ENCODE peak calls at places on chromosomes 1 and 21, in four cellular contexts. L, D, M and E are unnamed samples.

GRCh38 chr1:22117851-22118250 is 25.0 kb downstream of the WNT4 start:
- DNase-seq in L (no peak), D (peak; percentile 13), M (no peak), E (no peak)

GRCh38 chr1:88655685-88656299 is 28.3 kb upstream of the PKN2 start:
- DNase-seq in L (peak; percentile 53), D (no peak), M (peak; percentile 46), E (peak; percentile 37)

GRCh38 chr1:42013881-42014470 is 95.3 kb upstream of the HIVEP3 start:
- DNase-seq in L (no peak), D (no peak), M (peak; percentile 12), E (no peak)

GRCh38 chr1:119680723-119681122 is 31.0 kb upstream of the PHGDH start:
- DNase-seq in L (no peak), D (no peak), M (no peak), E (no peak)

GRCh38 chr1:12799730-12800129 is 8.5 kb downstream of the PRAMEF1 start:
- DNase-seq in L (no peak), D (no peak), M (no peak), E (no peak)

GRCh38 chr1:53420331-53420730 is 38.9 kb upstream of the DMRTB1 start:
- DNase-seq in L (no peak), D (no peak), M (no peak), E (no peak)

GRCh38 chr21:18801468-18801867 is 397.9 kb upstream of the TMPRSS15 start:
- DNase-seq in L (peak; percentile 48), D (no peak), M (no peak), E (peak; percentile 54)

GRCh38 chr1:199075792-199076191 is 437.0 kb downstream of the PTPRC start:
- DNase-seq in L (no peak), D (no peak), M (no peak), E (no peak)

GRCh38 chr1:27342391-27342777 is 562 bp downstream of the SYTL1 start:
- DNase-seq in L (no peak), D (no peak), M (no peak), E (no peak)

GRCh38 chr1:153805042-153805745 is 30.0 kb downstream of the SLC27A3 start:
- DNase-seq in L (no peak), D (no peak), M (peak; percentile 96), E (peak; percentile 96)

GRCh38 chr1:151639466-151639865 is 27.6 kb downstream of the SNX27 start:
- DNase-seq in L (no peak), D (no peak), M (peak; percentile 72), E (no peak)

GRCh38 chr1:2501041-2501819 is 25.1 kb downstream of the PLCH2 start:
- DNase-seq in L (no peak), D (no peak), M (no peak), E (no peak)

GRCh38 chr1:91026777-91027176 is 4.9 kb upstream of the ZNF644 start:
- DNase-seq in L (no peak), D (no peak), M (peak; percentile 53), E (peak; percentile 32)

GRCh38 chr1:23282967-23283366 is 61.1 kb downstream of the HNRNPR start:
- DNase-seq in L (no peak), D (no peak), M (peak; percentile 90), E (no peak)
- H3K4me2 ChIP-seq in L (no peak overlapping the region), D (no peak overlapping the region), M (peak overlapping the region; percentile 58), E (no peak overlapping the region)

GRCh38 chr1:38092256-38092655 is 45.7 kb upstream of the POU3F1 start:
- DNase-seq in L (no peak), D (no peak), M (no peak), E (no peak)
- H3K79me2 ChIP-seq in L (no peaks in the 10 kb centered on the region), D (no peaks in the 10 kb centered on the region), M (no peaks in the 10 kb centered on the region), E (no peaks in the 10 kb centered on the region)

DNA sequence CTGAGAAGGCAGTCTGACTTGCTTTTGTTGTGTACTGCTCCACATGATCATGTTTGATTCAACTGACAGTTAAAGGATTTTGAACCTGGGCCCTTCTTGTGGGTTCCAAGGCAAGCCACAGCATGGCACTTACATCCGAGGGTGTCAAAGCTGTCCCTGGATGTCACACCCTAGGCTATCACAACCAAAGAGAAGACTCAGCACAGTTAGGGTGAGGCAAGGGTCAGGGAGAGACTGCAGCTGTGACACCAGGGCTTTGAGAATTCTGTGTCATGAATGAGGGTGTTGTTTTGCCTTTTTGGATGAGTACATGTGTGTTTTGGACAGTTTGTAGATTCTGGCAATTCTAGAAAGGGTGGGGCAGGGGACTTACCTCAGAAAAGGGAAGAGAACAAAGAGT is 37.8 kb upstream of the ZNF326 start:
- DNase-seq in L (no peak), D (no peak), M (no peak), E (peak; percentile 44)
- H3K4me2 ChIP-seq in L (no peak overlapping the region), D (no peak overlapping the region), M (no peak overlapping the region), E (peak overlapping the region; percentile 60)

DNA sequence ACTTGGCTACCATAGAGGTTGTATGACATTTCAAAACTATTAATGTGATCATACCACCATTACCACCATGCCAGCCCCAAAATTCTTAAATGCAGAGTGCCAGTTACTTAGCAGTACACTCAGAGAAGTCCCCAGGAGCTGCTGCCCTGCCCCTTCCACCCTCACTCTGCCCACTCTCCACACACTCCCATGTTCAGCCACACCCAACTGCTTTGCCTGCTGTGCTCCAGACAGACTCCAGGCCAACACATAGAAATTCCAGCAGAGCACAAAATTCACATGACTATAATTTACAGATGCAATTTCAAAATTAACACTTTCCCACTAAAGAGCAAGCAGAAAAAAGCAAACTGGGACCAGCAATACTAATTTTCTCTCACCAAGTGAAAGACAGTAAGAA is 176.8 kb downstream of the VAV3 start:
- DNase-seq in L (no peak), D (no peak), M (peak; percentile 5), E (no peak)
- H3K79me2 ChIP-seq in L (no peaks in the 10 kb centered on the region), D (no peaks in the 10 kb centered on the region), M (no peaks in the 10 kb centered on the region), E (no peaks in the 10 kb centered on the region)

GRCh38 chr1:101152633-101153032 is 84.2 kb upstream of the S1PR1 start:
- DNase-seq in L (no peak), D (no peak), M (no peak), E (no peak)

GRCh38 chr1:101150676-101151075 is 86.1 kb upstream of the S1PR1 start:
- DNase-seq in L (no peak), D (no peak), M (peak; percentile 22), E (no peak)

GRCh38 chr1:101148987-101149386 is 87.8 kb upstream of the S1PR1 start:
- DNase-seq in L (no peak), D (no peak), M (peak; percentile 76), E (no peak)

GRCh38 chr1:101147381-101147780 is 89.4 kb upstream of the S1PR1 start:
- DNase-seq in L (no peak), D (no peak), M (no peak), E (no peak)

DNA sequence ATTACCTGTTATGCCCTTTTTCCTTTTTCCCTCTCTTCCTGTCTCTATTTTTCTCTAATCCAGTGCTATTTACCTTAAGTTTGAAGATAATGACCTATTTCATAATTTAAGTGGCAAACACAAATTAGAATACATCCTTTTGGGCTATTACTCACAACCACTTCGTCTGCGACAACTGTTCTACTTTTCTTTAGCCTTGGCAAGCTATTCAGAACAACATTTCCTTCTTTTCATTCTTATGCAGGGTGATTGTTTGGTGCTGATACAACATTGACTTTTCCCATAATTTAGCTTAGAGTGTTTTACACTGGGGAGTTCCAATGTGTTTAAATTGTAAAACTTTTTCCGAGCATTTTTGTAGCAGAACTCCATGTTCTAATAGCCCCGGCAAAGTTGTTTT is 86.6 kb upstream of the S1PR1 start:
- DNase-seq in L (no peak), D (no peak), M (no peak), E (no peak)
- H3K4me2 ChIP-seq in L (no peak overlapping the region), D (no peak overlapping the region), M (no peak overlapping the region), E (no peak overlapping the region)

DNA sequence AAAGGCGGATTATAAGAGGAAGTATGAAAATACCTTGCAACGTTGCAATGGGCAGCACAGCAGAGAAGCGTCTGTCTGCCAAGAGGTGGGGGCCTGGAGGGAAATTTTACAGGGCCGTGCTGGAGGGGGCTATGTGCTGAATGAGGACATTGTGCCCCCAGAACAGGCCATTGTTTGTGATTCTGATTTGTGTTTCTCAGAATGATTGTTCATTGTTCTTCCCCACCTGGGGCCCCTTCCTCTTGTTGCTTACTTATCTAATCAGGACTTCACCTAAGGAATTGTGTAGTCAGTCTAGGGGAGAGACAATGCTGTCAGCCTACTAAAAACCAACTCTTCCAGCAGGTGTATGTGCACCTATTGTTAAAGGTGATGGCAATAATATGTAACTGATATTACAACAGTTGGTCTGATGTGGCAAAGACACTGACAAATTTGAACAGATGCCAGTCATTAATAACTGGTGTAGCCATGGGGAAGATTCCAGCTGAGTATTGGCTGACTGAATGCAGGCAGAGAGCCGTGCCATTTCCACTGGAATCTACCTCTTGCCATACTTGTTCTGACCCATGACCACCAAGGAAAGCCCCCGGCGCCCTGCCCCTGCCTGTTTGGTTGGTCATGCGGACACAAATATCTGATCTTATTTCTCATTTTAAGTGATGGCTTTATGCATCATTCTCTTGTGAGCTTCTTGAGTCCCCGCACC is 45.2 kb upstream of the PSEN2 start:
- DNase-seq in L (no peak), D (no peak), M (no peak), E (no peak)
- H3K79me2 ChIP-seq in L (no peaks in the 10 kb centered on the region), D (no peaks in the 10 kb centered on the region), M (no peaks in the 10 kb centered on the region), E (no peaks in the 10 kb centered on the region)

DNA sequence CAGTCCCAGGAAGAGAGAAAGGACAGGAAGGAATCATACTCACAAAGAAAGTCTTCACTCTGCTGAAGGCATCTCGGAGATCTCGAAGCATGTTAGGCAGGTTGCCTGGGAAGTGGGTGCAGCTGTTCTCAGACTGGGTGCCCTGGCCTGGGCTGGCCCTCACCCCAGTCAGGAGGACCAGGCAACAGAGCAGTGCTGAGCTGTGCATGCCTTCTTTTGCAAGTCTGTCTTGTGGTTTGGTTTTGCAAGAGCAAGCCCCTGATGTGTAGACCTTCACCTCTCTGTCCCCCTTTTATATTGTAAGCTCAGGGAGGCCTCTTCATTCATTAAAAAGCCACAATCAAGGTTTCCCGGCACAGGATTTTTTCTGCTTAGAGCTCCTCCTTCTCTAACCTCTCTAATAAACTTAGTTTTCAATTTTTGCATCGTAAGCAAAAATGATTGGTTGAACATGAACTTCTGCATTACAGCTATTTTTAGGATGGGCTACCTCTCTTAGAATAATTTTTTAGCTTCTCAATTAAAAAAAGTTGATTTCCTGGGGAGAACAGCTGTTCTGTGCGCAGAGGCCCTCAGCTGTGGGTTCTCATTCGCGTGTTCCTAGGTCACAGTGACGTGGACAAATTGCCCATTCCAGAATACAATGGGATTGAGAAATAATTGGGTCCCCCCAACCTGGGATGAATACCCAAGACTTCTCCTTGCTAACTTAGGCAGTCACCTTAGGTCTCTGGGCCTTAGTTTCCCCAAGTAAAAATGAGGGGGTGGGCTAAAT is at the start of gene IL10:
- DNase-seq in L (no peak), D (no peak), M (no peak), E (peak; percentile 45)
- H3K4me2 ChIP-seq in L (no peak within 1 kb of the TSS), D (no peak within 1 kb of the TSS), M (no peak within 1 kb of the TSS), E (peak within 1 kb of the TSS; percentile 11)

GRCh38 chr1:167737169-167737568 is 15.4 kb downstream of the MPZL1 start:
- DNase-seq in L (no peak), D (no peak), M (no peak), E (no peak)
- H3K79me2 ChIP-seq in L (peaks cover 99% of the 10 kb centered on the region), D (peaks cover 11% of the 10 kb centered on the region), M (peaks cover 100% of the 10 kb centered on the region), E (peaks cover 4% of the 10 kb centered on the region)

DNA sequence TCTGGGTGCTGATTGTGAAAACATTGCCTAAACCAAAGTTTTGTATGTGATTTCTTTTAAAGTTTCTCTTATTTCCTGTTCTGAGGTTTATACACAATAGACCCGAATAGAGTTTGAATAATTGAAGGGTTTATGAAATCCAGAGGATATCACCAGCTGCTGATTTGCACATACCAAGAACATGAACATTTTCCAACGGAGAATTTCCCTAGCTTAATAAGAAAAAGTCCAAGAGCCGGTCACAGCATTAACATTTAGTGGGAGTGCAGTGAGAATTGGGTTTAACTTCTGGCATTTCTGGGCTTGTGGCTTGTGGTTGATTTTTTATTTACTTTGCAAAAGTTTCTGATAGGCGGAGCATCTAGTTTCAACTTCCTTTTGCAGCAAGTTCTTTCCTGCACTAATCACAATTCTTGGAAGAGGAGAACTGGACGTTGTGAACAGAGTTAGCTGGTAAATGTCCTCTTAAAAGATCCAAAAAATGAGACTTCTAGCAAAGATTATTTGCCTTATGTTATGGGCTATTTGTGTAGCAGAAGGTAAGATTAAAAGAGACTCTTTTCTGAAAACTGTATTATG is at the start of gene CFH:
- DNase-seq in L (no peak), D (no peak), M (peak; percentile 85), E (peak; percentile 59)
- H3K4me2 ChIP-seq in L (no peak within 1 kb of the TSS), D (no peak within 1 kb of the TSS), M (peak within 1 kb of the TSS; percentile 93), E (peak within 1 kb of the TSS; percentile 49)

GRCh38 chr1:86981482-86982311 is 67.3 kb downstream of the HS2ST1 start:
- DNase-seq in L (no peak), D (no peak), M (no peak), E (no peak)
- H3K79me2 ChIP-seq in L (peaks cover 68% of the 10 kb centered on the region), D (peaks cover under 1% of the 10 kb centered on the region), M (no peaks in the 10 kb centered on the region), E (no peaks in the 10 kb centered on the region)